ENCODE peak calls at places on chromosome 20, in nine cellular contexts. One of them, this sample, is unnamed.

GRCh38 chr20:53001502-53002301 is 29.5 kb downstream of the TSHZ2 start:
- DNase-seq in stimulated activated CD4-positive, alpha-beta T cell treated with anti-CD3 and anti-CD28 coated beads, Interleukin-12 subunit alpha, Interleukin-12 subunit beta, amount 100 ng/mL, for 48 hours: no peak
- DNase-seq in epithelial cell of prostate: no peak
- DNase-seq in activated CD8-positive, alpha-beta memory T cell treated with anti-CD3 and anti-CD28 coated beads for 24 hours: no peak
- DNase-seq in psoas muscle: no peak
- DNase-seq in activated T-helper 1 cell treated with anti-CD3 and anti-CD28 coated beads, Interleukin-12 subunit alpha, Interleukin-12 subunit beta, Interleukin-2, Interleukin-4 antibody, amounts not matched to agents 30 ng/mL and 10 ng/mL and 1 ng/mL, durations not matched to agents 14 hours and 24 hours and 36 hours: no peak
- DNase-seq in AG20443: no peak
- DNase-seq in Kasumi-1: no peak
- DNase-seq in astrocyte: peak; percentile 90
- DNase-seq in this sample: no peak

GRCh38 chr20:44253528-44253927 is 6.4 kb downstream of the GDAP1L1 start:
- DNase-seq in stimulated activated CD4-positive, alpha-beta T cell treated with anti-CD3 and anti-CD28 coated beads, Interleukin-12 subunit alpha, Interleukin-12 subunit beta, amount 100 ng/mL, for 48 hours: no peak
- DNase-seq in epithelial cell of prostate: no peak
- DNase-seq in activated CD8-positive, alpha-beta memory T cell treated with anti-CD3 and anti-CD28 coated beads for 24 hours: no peak
- DNase-seq in psoas muscle: no peak
- DNase-seq in activated T-helper 1 cell treated with anti-CD3 and anti-CD28 coated beads, Interleukin-12 subunit alpha, Interleukin-12 subunit beta, Interleukin-2, Interleukin-4 antibody, amounts not matched to agents 30 ng/mL and 10 ng/mL and 1 ng/mL, durations not matched to agents 14 hours and 24 hours and 36 hours: no peak
- DNase-seq in AG20443: no peak
- DNase-seq in Kasumi-1: no peak
- DNase-seq in astrocyte: no peak
- DNase-seq in this sample: no peak

GRCh38 chr20:35598899-35599775 is 16.5 kb upstream of the SPAG4 start:
- DNase-seq in stimulated activated CD4-positive, alpha-beta T cell treated with anti-CD3 and anti-CD28 coated beads, Interleukin-12 subunit alpha, Interleukin-12 subunit beta, amount 100 ng/mL, for 48 hours: no peak
- DNase-seq in epithelial cell of prostate: no peak
- DNase-seq in activated CD8-positive, alpha-beta memory T cell treated with anti-CD3 and anti-CD28 coated beads for 24 hours: no peak
- DNase-seq in psoas muscle: no peak
- DNase-seq in activated T-helper 1 cell treated with anti-CD3 and anti-CD28 coated beads, Interleukin-12 subunit alpha, Interleukin-12 subunit beta, Interleukin-2, Interleukin-4 antibody, amounts not matched to agents 30 ng/mL and 10 ng/mL and 1 ng/mL, durations not matched to agents 14 hours and 24 hours and 36 hours: no peak
- DNase-seq in AG20443: no peak
- DNase-seq in Kasumi-1: no peak
- DNase-seq in astrocyte: no peak
- DNase-seq in this sample: no peak

GRCh38 chr20:8213831-8214587 is 81.9 kb downstream of the PLCB1 start:
- DNase-seq in stimulated activated CD4-positive, alpha-beta T cell treated with anti-CD3 and anti-CD28 coated beads, Interleukin-12 subunit alpha, Interleukin-12 subunit beta, amount 100 ng/mL, for 48 hours: no peak
- DNase-seq in epithelial cell of prostate: no peak
- DNase-seq in activated CD8-positive, alpha-beta memory T cell treated with anti-CD3 and anti-CD28 coated beads for 24 hours: no peak
- DNase-seq in psoas muscle: no peak
- DNase-seq in activated T-helper 1 cell treated with anti-CD3 and anti-CD28 coated beads, Interleukin-12 subunit alpha, Interleukin-12 subunit beta, Interleukin-2, Interleukin-4 antibody, amounts not matched to agents 30 ng/mL and 10 ng/mL and 1 ng/mL, durations not matched to agents 14 hours and 24 hours and 36 hours: peak; percentile 4
- DNase-seq in AG20443: no peak
- DNase-seq in Kasumi-1: no peak
- DNase-seq in astrocyte: no peak
- DNase-seq in this sample: no peak

GRCh38 chr20:2101057-2101934 is at the start of gene STK35:
- DNase-seq in stimulated activated CD4-positive, alpha-beta T cell treated with anti-CD3 and anti-CD28 coated beads, Interleukin-12 subunit alpha, Interleukin-12 subunit beta, amount 100 ng/mL, for 48 hours: peak; percentile 66
- DNase-seq in epithelial cell of prostate: no peak
- DNase-seq in activated CD8-positive, alpha-beta memory T cell treated with anti-CD3 and anti-CD28 coated beads for 24 hours: peak; percentile 56
- DNase-seq in psoas muscle: peak; percentile 83
- DNase-seq in activated T-helper 1 cell treated with anti-CD3 and anti-CD28 coated beads, Interleukin-12 subunit alpha, Interleukin-12 subunit beta, Interleukin-2, Interleukin-4 antibody, amounts not matched to agents 30 ng/mL and 10 ng/mL and 1 ng/mL, durations not matched to agents 14 hours and 24 hours and 36 hours: no peak
- DNase-seq in AG20443: peak; percentile 87
- DNase-seq in Kasumi-1: peak; percentile 56
- DNase-seq in astrocyte: no peak
- DNase-seq in this sample: no peak

GRCh38 chr20:50221501-50222323 is 31.1 kb downstream of the CEBPB start:
- DNase-seq in stimulated activated CD4-positive, alpha-beta T cell treated with anti-CD3 and anti-CD28 coated beads, Interleukin-12 subunit alpha, Interleukin-12 subunit beta, amount 100 ng/mL, for 48 hours: no peak
- DNase-seq in epithelial cell of prostate: no peak
- DNase-seq in activated CD8-positive, alpha-beta memory T cell treated with anti-CD3 and anti-CD28 coated beads for 24 hours: no peak
- DNase-seq in psoas muscle: no peak
- DNase-seq in activated T-helper 1 cell treated with anti-CD3 and anti-CD28 coated beads, Interleukin-12 subunit alpha, Interleukin-12 subunit beta, Interleukin-2, Interleukin-4 antibody, amounts not matched to agents 30 ng/mL and 10 ng/mL and 1 ng/mL, durations not matched to agents 14 hours and 24 hours and 36 hours: no peak
- DNase-seq in AG20443: no peak
- DNase-seq in Kasumi-1: no peak
- DNase-seq in astrocyte: peak; percentile 30
- DNase-seq in this sample: no peak

GRCh38 chr20:57593134-57593886 is 26.9 kb downstream of the ZBP1 start:
- DNase-seq in stimulated activated CD4-positive, alpha-beta T cell treated with anti-CD3 and anti-CD28 coated beads, Interleukin-12 subunit alpha, Interleukin-12 subunit beta, amount 100 ng/mL, for 48 hours: no peak
- DNase-seq in epithelial cell of prostate: no peak
- DNase-seq in activated CD8-positive, alpha-beta memory T cell treated with anti-CD3 and anti-CD28 coated beads for 24 hours: no peak
- DNase-seq in psoas muscle: no peak
- DNase-seq in activated T-helper 1 cell treated with anti-CD3 and anti-CD28 coated beads, Interleukin-12 subunit alpha, Interleukin-12 subunit beta, Interleukin-2, Interleukin-4 antibody, amounts not matched to agents 30 ng/mL and 10 ng/mL and 1 ng/mL, durations not matched to agents 14 hours and 24 hours and 36 hours: no peak
- DNase-seq in AG20443: no peak
- DNase-seq in Kasumi-1: no peak
- DNase-seq in astrocyte: no peak
- DNase-seq in this sample: no peak

GRCh38 chr20:17787816-17788215 is 88.0 kb downstream of the BANF2 start:
- DNase-seq in stimulated activated CD4-positive, alpha-beta T cell treated with anti-CD3 and anti-CD28 coated beads, Interleukin-12 subunit alpha, Interleukin-12 subunit beta, amount 100 ng/mL, for 48 hours: no peak
- DNase-seq in epithelial cell of prostate: no peak
- DNase-seq in activated CD8-positive, alpha-beta memory T cell treated with anti-CD3 and anti-CD28 coated beads for 24 hours: no peak
- DNase-seq in psoas muscle: no peak
- DNase-seq in activated T-helper 1 cell treated with anti-CD3 and anti-CD28 coated beads, Interleukin-12 subunit alpha, Interleukin-12 subunit beta, Interleukin-2, Interleukin-4 antibody, amounts not matched to agents 30 ng/mL and 10 ng/mL and 1 ng/mL, durations not matched to agents 14 hours and 24 hours and 36 hours: no peak
- DNase-seq in AG20443: no peak
- DNase-seq in Kasumi-1: no peak
- DNase-seq in astrocyte: no peak
- DNase-seq in this sample: no peak

This sample was measured in brain microvascular endothelial cell.